ENCODE peak calls at places on chromosomes 11 and 22, in ten cellular contexts. D is EL; O is esophagus squamous epithelium; S is HT-29; Z is glutamatergic neuron; U is Calu3; Q is activated effector memory CD4-positive, alpha-beta T cell treated with anti-CD3 and anti-CD28 coated beads, Interleukin-2, amount 50 U/mL, for 16 hours; C is effector memory CD8-positive, alpha-beta T cell; I is activated naive CD8-positive, alpha-beta T cell treated with anti-CD3 and anti-CD28 coated beads, Interleukin-2, amount 50 U/mL, for 24 hours; F is HAP-1. T is an unnamed sample.

GRCh38 chr11:6738590-6738989 is 33.2 kb downstream of the OR2AG2 start:
- DNase-seq in U (no peak), Z (no peak), I (no peak), S (no peak), D (no peak), Q (no peak), F (no peak), C (no peak), O (no peak), T (no peak)

GRCh38 chr22:49269371-49269770 is 558.3 kb downstream of the BRD1 start:
- DNase-seq in Q (no peak), C (no peak), Z (no peak), I (no peak), D (no peak), O (no peak), S (no peak), U (no peak), F (no peak), T (peak; percentile 12)

GRCh38 chr11:82239498-82239897 is 494.2 kb downstream of the FAM181B start:
- DNase-seq in S (no peak), C (no peak), F (no peak), D (no peak), U (no peak), Q (no peak), I (no peak), Z (no peak), O (no peak), T (peak; percentile 70)

GRCh38 chr11:119751281-119752060 is 22.5 kb upstream of the NECTIN1 start:
- DNase-seq in O (no peak), F (no peak), D (no peak), C (no peak), Q (peak; percentile 59), U (no peak), Z (no peak), S (no peak), I (peak; percentile 23), T (peak; percentile 58)

GRCh38 chr22:22810018-22810427 is 77.6 kb upstream of the IGLL5 start:
- DNase-seq in F (no peak), O (no peak), U (peak; percentile 56), I (peak; percentile 83), S (no peak), Z (no peak), D (peak; percentile 12), C (no peak), Q (peak; percentile 88), T (peak; percentile 79)

GRCh38 chr22:27318516-27318915 is 483.0 kb downstream of the MN1 start:
- DNase-seq in O (no peak), Z (no peak), Q (no peak), U (no peak), I (no peak), C (no peak), S (no peak), F (peak; percentile 81), D (peak; percentile 10), T (no peak)

GRCh38 chr22:49838771-49839717 is 11.4 kb upstream of the BRD1 start:
- DNase-seq in U (no peak), C (peak; percentile 89), O (no peak), I (peak; percentile 84), S (no peak), D (no peak), F (peak; percentile 46), Q (peak; percentile 95), Z (no peak), T (no peak)

GRCh38 chr22:22745225-22746060 is 101.0 kb downstream of the GGTLC2 start:
- DNase-seq in I (peak; percentile 43), D (peak; percentile 15), Q (peak; percentile 74), S (peak; percentile 15), F (peak; percentile 52), Z (peak; percentile 72), O (no peak), U (peak; percentile 68), C (peak; percentile 60), T (no peak)

GRCh38 chr11:116421529-116422185 is 351.1 kb downstream of the BUD13 start:
- DNase-seq in Q (no peak), O (no peak), I (no peak), D (no peak), Z (no peak), U (no peak), F (no peak), S (no peak), C (no peak), T (peak; percentile 74)

GRCh38 chr11:45872513-45873356 is 12.7 kb upstream of the MAPK8IP1 start:
- DNase-seq in D (peak; percentile 92), S (peak; percentile 73), U (peak; percentile 60), O (no peak), I (peak; percentile 34), Z (peak; percentile 87), C (no peak), Q (peak; percentile 68), F (peak; percentile 76), T (peak; percentile 77)

GRCh38 chr11:68872216-68873003 is 30.7 kb upstream of the CPT1A start:
- DNase-seq in Z (no peak), C (no peak), Q (no peak), F (no peak), O (no peak), D (peak; percentile 14), I (no peak), S (no peak), U (no peak), T (peak; percentile 28)

GRCh38 chr22:23315341-23315917 is 135.1 kb downstream of the BCR start:
- DNase-seq in Q (peak; percentile 83), U (peak; percentile 68), F (peak; percentile 71), C (no peak), Z (peak; percentile 73), S (peak; percentile 60), D (peak; percentile 79), O (no peak), I (peak; percentile 50), T (peak; percentile 81)

GRCh38 chr22:20218981-20219380 is 49.1 kb downstream of the RTN4R start:
- DNase-seq in U (no peak), F (no peak), S (peak; percentile 54), I (no peak), C (no peak), Z (no peak), Q (no peak), D (no peak), O (no peak), T (no peak)

GRCh38 chr22:16915711-16916110 is 90.5 kb upstream of the XKR3 start:
- DNase-seq in C (no peak), O (no peak), Z (no peak), U (no peak), S (no peak), D (no peak), Q (no peak), F (no peak), I (no peak), T (no peak)

GRCh38 chr22:45242778-45243191 is 2.1 kb upstream of the KIAA0930 start:
- DNase-seq in O (no peak), Z (no peak), Q (no peak), D (no peak), I (no peak), C (no peak), F (no peak), S (no peak), U (peak; percentile 49), T (no peak)

GRCh38 chr11:69278091-69278867 is 15.7 kb upstream of the MYEOV start:
- DNase-seq in S (peak; percentile 84), U (peak; percentile 84), Q (no peak), D (no peak), I (no peak), Z (no peak), C (no peak), O (no peak), F (no peak), T (no peak)

T was measured in posterior vena cava.